ENCODE peak calls at places on chromosome 11, in nine cellular contexts. I, E, Q, V, M, J, O, K and L are unnamed samples.

GRCh38 chr11:78576549-78577097 is 2.0 kb upstream of the NARS2 start:
- DNase-seq in I (no peak), E (no peak), Q (no peak), V (no peak), M (no peak), J (no peak), O (no peak), K (no peak), L (no peak)

GRCh38 chr11:7638710-7639642 is 34.3 kb downstream of the CYB5R2 start:
- DNase-seq in I (no peak), E (no peak), Q (no peak), V (no peak), M (no peak), J (no peak), O (no peak), K (no peak), L (no peak)

GRCh38 chr11:130763087-130763980 is 152.9 kb downstream of the SNX19 start:
- DNase-seq in I (peak), E (no peak), Q (no peak), V (no peak), M (no peak), J (no peak), O (peak), K (no peak), L (no peak)

GRCh38 chr11:102328748-102329147 is 11.5 kb downstream of the BIRC3 start:
- DNase-seq in I (no peak), E (no peak), Q (no peak), V (no peak), M (no peak), J (no peak), O (no peak), K (no peak), L (no peak)

GRCh38 chr11:113877673-113878060 is 2.3 kb upstream of the USP28 start:
- DNase-seq in I (no peak), E (no peak), Q (no peak), V (no peak), M (no peak), J (no peak), O (no peak), K (no peak), L (no peak)

GRCh38 chr11:10866893-10867331 is 9.1 kb upstream of the ZBED5 start:
- DNase-seq in I (peak), E (peak), Q (no peak), V (no peak), M (peak), J (no peak), O (peak), K (no peak), L (no peak)

GRCh38 chr11:132131962-132132361 is 761.5 kb downstream of the NTM start:
- DNase-seq in I (no peak), E (no peak), Q (no peak), V (no peak), M (no peak), J (no peak), O (no peak), K (no peak), L (no peak)

GRCh38 chr11:131668867-131669780 is 298.7 kb downstream of the NTM start:
- DNase-seq in I (peak), E (peak), Q (peak), V (peak), M (peak), J (peak), O (peak), K (no peak), L (peak)

GRCh38 chr11:81658722-81659121 is 1074.9 kb downstream of the FAM181B start:
- DNase-seq in I (peak), E (peak), Q (peak), V (no peak), M (peak), J (peak), O (peak), K (no peak), L (no peak)

GRCh38 chr11:69277074-69277809 is 16.7 kb upstream of the MYEOV start:
- DNase-seq in I (no peak), E (no peak), Q (no peak), V (peak), M (no peak), J (no peak), O (no peak), K (no peak), L (no peak)

GRCh38 chr11:126336646-126337045 is 18.8 kb upstream of the ST3GAL4 start:
- DNase-seq in I (peak), E (peak), Q (no peak), V (no peak), M (no peak), J (no peak), O (no peak), K (no peak), L (no peak)

GRCh38 chr11:910044-910588 is 494 bp downstream of the CHID1 start:
- DNase-seq in I (no peak), E (no peak), Q (peak), V (no peak), M (no peak), J (no peak), O (no peak), K (no peak), L (no peak)

GRCh38 chr11:12216100-12216499 is 105.7 kb downstream of the MICAL2 start:
- DNase-seq in I (no peak), E (no peak), Q (no peak), V (no peak), M (no peak), J (no peak), O (no peak), K (no peak), L (no peak)

GRCh38 chr11:27700351-27701261 is at the start of gene BDNF:
- DNase-seq in I (peak), E (peak), Q (peak), V (peak), M (peak), J (peak), O (peak), K (no peak), L (peak)

GRCh38 chr11:86594746-86595145 is 77.7 kb downstream of the ME3 start:
- DNase-seq in I (peak), E (no peak), Q (peak), V (no peak), M (no peak), J (no peak), O (peak), K (no peak), L (no peak)

GRCh38 chr11:100955318-100955717 is 174.3 kb downstream of the PGR start:
- DNase-seq in I (no peak), E (no peak), Q (no peak), V (no peak), M (no peak), J (no peak), O (no peak), K (no peak), L (no peak)

GRCh38 chr11:44083433-44083832 is 12.0 kb upstream of the EXT2 start:
- DNase-seq in I (no peak), E (no peak), Q (no peak), V (no peak), M (no peak), J (no peak), O (no peak), K (no peak), L (no peak)

GRCh38 chr11:108895579-108896480 is 231.0 kb downstream of the DDX10 start:
- DNase-seq in I (peak), E (peak), Q (peak), V (no peak), M (peak), J (peak), O (peak), K (no peak), L (no peak)

GRCh38 chr11:2837096-2837601 is 48.4 kb downstream of the CDKN1C start:
- DNase-seq in I (peak), E (peak), Q (peak), V (peak), M (peak), J (peak), O (peak), K (no peak), L (peak)

GRCh38 chr11:121722431-121723256 is 269.9 kb upstream of the SORL1-AS1 start:
- DNase-seq in I (peak), E (peak), Q (peak), V (peak), M (peak), J (no peak), O (peak), K (no peak), L (peak)

GRCh38 chr11:60922906-60923305 is 1.4 kb upstream of the TMEM132A start:
- DNase-seq in I (no peak), E (no peak), Q (no peak), V (no peak), M (no peak), J (no peak), O (no peak), K (no peak), L (no peak)

GRCh38 chr11:97972731-97973130 is 1048.0 kb upstream of the CNTN5 start:
- DNase-seq in I (no peak), E (no peak), Q (no peak), V (no peak), M (no peak), J (no peak), O (no peak), K (no peak), L (no peak)

GRCh38 chr11:1825785-1826451 is 8.9 kb upstream of the SYT8 start:
- DNase-seq in I (no peak), E (no peak), Q (no peak), V (no peak), M (no peak), J (no peak), O (no peak), K (no peak), L (no peak)

GRCh38 chr11:82738116-82738515 is 4.5 kb upstream of the FAM181B start:
- DNase-seq in I (no peak), E (no peak), Q (no peak), V (no peak), M (no peak), J (no peak), O (no peak), K (no peak), L (no peak)

GRCh38 chr11:122665882-122666281 is 10.4 kb downstream of the UBASH3B start:
- DNase-seq in I (no peak), E (no peak), Q (no peak), V (no peak), M (no peak), J (no peak), O (no peak), K (no peak), L (no peak)

GRCh38 chr11:36447514-36447913 is 62.6 kb downstream of the TRAF6 start:
- DNase-seq in I (no peak), E (peak), Q (no peak), V (no peak), M (peak), J (no peak), O (no peak), K (no peak), L (no peak)

GRCh38 chr11:61010466-61011238 is 39.2 kb downstream of the CD6 start:
- DNase-seq in I (no peak), E (no peak), Q (no peak), V (no peak), M (no peak), J (no peak), O (no peak), K (no peak), L (no peak)

GRCh38 chr11:111982019-111982464 is 43.2 kb upstream of the DLAT start:
- DNase-seq in I (peak), E (peak), Q (peak), V (peak), M (peak), J (peak), O (peak), K (peak), L (peak)

GRCh38 chr11:132683602-132684001 is 848.7 kb downstream of the OPCML start:
- DNase-seq in I (no peak), E (peak), Q (no peak), V (no peak), M (no peak), J (no peak), O (no peak), K (no peak), L (no peak)

GRCh38 chr11:102244681-102245409 is 72.4 kb upstream of the BIRC3 start:
- DNase-seq in I (peak), E (peak), Q (peak), V (no peak), M (peak), J (peak), O (peak), K (no peak), L (peak)

GRCh38 chr11:43574949-43575915 is 105.3 kb upstream of the HSD17B12 start:
- DNase-seq in I (peak), E (peak), Q (no peak), V (no peak), M (peak), J (peak), O (no peak), K (no peak), L (no peak)

GRCh38 chr11:30477061-30477460 is 109.1 kb downstream of the MPPED2 start:
- DNase-seq in I (no peak), E (no peak), Q (no peak), V (no peak), M (no peak), J (no peak), O (no peak), K (no peak), L (no peak)

GRCh38 chr11:78832226-78832947 is 257.7 kb upstream of the NARS2 start:
- DNase-seq in I (no peak), E (no peak), Q (no peak), V (no peak), M (no peak), J (peak), O (no peak), K (no peak), L (no peak)

GRCh38 chr11:88431675-88432341 is 94.3 kb upstream of the CTSC start:
- DNase-seq in I (no peak), E (no peak), Q (no peak), V (no peak), M (no peak), J (no peak), O (peak), K (no peak), L (no peak)

GRCh38 chr11:102497061-102497460 is 33.5 kb downstream of the MMP7 start:
- DNase-seq in I (peak), E (peak), Q (no peak), V (no peak), M (peak), J (no peak), O (no peak), K (no peak), L (no peak)

GRCh38 chr11:10375280-10376048 is 70.6 kb downstream of the ADM start:
- DNase-seq in I (peak), E (peak), Q (no peak), V (no peak), M (peak), J (no peak), O (no peak), K (no peak), L (no peak)

GRCh38 chr11:104146421-104146820 is 17.5 kb downstream of the PDGFD start:
- DNase-seq in I (no peak), E (no peak), Q (no peak), V (no peak), M (no peak), J (no peak), O (no peak), K (no peak), L (no peak)

GRCh38 chr11:80826808-80827207 is 1386.0 kb upstream of the TENM4 start:
- DNase-seq in I (no peak), E (no peak), Q (no peak), V (no peak), M (no peak), J (no peak), O (no peak), K (no peak), L (no peak)

DNA sequence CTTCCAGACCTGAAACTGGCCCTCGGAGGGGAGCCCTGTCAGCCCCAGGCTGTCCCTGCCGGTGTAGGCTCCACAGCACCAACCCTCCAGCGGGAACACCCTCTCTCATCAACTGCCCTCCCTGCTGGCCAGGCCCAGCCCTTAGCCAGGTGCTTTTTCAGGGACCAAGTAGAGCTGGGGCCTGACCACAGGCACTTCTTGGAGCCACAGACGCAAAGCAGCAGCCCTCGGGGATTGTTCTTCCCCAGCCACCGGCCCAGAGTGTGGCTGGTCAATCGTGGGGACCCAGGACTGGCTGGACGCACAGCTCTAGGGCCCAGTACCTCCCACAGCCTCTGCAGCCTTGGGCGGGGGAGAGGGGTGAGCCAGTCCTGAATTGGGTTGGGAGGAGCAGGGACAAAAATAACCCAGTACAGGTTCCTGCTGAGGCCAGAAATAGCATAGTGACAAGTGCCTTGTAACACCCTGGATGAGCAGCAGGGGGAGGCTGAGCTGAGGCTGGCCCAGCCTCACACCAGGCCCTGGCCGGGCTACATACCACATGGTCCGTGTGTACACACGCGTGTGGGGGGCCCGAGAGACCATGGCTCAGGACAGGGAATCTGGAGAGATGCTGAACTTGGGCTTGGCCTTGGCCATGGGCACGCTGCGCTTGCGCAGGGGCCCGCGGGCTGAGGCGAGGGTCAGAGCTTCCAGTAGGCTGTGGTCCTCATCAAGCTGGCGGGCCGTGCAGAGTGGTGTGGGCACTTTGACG is 2.0 kb downstream of the KCNJ11 start:
- DNase-seq in I (peak), E (peak), Q (peak), V (peak), M (peak), J (peak), O (no peak), K (no peak), L (peak)
- TF ChIP-seq CTCF in I (peak), E (peak), Q (no peak), V (peak), M (peak), J (peak), O (peak), K (peak), L (peak)

GRCh38 chr11:62269654-62270278 is at the start of gene SCGB2A2:
- DNase-seq in I (peak), E (no peak), Q (peak), V (no peak), M (no peak), J (no peak), O (peak), K (no peak), L (peak)
- TF ChIP-seq CTCF in I (peak), E (peak), Q (no peak), V (no peak), M (no peak), J (peak), O (peak), K (no peak), L (peak)

GRCh38 chr11:63508009-63508408 is 2.1 kb downstream of the LGALS12 start:
- DNase-seq in I (peak), E (no peak), Q (no peak), V (no peak), M (no peak), J (peak), O (no peak), K (no peak), L (peak)
- TF ChIP-seq CTCF in I (no peak), E (peak), Q (no peak), V (no peak), M (peak), J (peak), O (peak), K (no peak), L (peak)

GRCh38 chr11:58575377-58576020 is at the start of gene LPXN:
- DNase-seq in I (peak), E (peak), Q (no peak), V (no peak), M (no peak), J (no peak), O (peak), K (peak), L (no peak)

GRCh38 chr11:58578635-58579191 is at the start of gene ZFP91:
- DNase-seq in I (peak), E (peak), Q (peak), V (peak), M (peak), J (peak), O (peak), K (peak), L (peak)

GRCh38 chr11:58577441-58578135 is 1.3 kb upstream of the ZFP91 start:
- DNase-seq in I (peak), E (peak), Q (peak), V (peak), M (peak), J (no peak), O (peak), K (peak), L (no peak)

GRCh38 chr11:58578136-58578634 is 678 bp upstream of the ZFP91 start:
- DNase-seq in I (peak), E (peak), Q (peak), V (peak), M (peak), J (peak), O (peak), K (peak), L (peak)

DNA sequence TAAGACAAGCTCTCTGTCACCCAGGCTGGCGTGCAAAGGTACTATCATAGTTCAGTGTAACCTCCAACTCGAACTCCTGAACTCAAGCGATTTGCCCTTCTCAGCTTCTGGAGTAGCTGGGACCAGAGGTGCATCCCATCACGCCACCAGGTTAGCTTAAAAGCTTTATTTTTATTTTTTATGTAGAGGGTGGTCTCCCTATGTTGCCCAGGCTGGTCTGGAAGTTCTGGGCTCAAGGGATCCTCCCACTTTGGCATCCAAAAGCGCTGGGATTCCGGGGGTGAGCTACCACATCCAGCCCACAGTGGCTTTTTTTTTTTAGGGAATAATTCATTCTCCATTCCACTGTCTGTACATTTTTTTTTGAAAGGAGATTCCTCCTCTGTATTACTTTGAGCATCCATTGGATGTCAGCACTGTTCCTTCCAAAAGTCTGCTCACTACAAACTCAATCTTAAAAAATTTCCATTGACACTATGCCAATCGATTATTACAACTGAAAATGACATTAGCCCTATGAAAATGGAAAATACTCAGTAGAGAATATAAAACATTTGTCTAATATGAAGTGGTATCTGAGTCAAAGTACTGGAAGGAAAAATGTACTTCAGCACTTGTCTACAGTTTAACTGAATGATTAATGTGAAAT is 1.3 kb upstream of the LPXN start:
- DNase-seq in I (peak), E (peak), Q (peak), V (no peak), M (peak), J (peak), O (peak), K (no peak), L (no peak)
- TF ChIP-seq CTCF in I (peak), E (peak), Q (peak), V (no peak), M (peak), J (peak), O (peak), K (peak), L (no peak)

GRCh38 chr11:65500262-65501004 is 1.6 kb downstream of the MALAT1 start:
- DNase-seq in I (peak), E (peak), Q (no peak), V (peak), M (peak), J (peak), O (peak), K (no peak), L (no peak)
- TF ChIP-seq CTCF in I (no peak), E (no peak), Q (no peak), V (no peak), M (no peak), J (no peak), O (no peak), K (no peak), L (no peak)

DNA sequence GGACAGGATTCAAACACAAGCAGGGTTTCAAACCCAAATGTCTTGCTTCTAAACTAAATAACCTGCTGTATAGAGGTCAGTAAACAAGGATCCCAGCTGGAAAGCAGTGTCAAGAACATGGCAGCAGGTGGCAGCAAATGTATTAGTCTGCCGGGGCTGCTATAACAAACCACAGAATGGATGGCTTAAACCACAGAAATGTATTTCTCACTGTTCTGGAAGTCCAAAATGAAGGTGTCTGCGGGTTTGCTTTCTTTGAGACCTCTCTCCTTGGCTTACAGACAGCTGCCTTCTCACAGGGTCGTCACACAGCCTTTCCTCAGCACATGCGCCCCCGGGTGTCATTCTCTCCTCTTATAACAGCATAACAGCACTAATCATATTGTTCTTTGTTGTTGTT is 65.1 kb upstream of the LRRC55 start:
- DNase-seq in I (peak), E (peak), Q (peak), V (peak), M (peak), J (peak), O (peak), K (no peak), L (peak)
- TF ChIP-seq CTCF in I (peak), E (peak), Q (peak), V (peak), M (peak), J (peak), O (peak), K (no peak), L (peak)